ENCODE peak calls at places on chromosomes 1 and 21, in seven cellular contexts. X is HTR-8/SVneo; H is NCI-H748 treated with DMSO at 0.1 percent for 48 hours; Q is pancreas; C is stimulated activated CD8-positive, alpha-beta memory T cell treated with anti-CD3 and anti-CD28 coated beads, Interleukin-2, amount 100 ng/mL, for 1 hour; T is ecto neural progenitor cell; R is mucosa of gallbladder. J is an unnamed sample.

GRCh38 chr1:247077234-247077633 is 1.4 kb downstream of the ZNF670 start:
- DNase-seq in X (peak; percentile 37), H (no peak), Q (no peak), C (no peak), T (no peak), R (no peak), J (peak; percentile 39)

GRCh38 chr1:99672500-99673213 is 26.7 kb downstream of the PALMD start:
- DNase-seq in X (no peak), H (no peak), Q (no peak), C (no peak), T (no peak), R (no peak), J (no peak)

GRCh38 chr1:162196387-162196786 is 126.9 kb downstream of the NOS1AP start:
- DNase-seq in X (no peak), H (no peak), Q (no peak), C (no peak), T (no peak), R (peak; percentile 50), J (no peak)

GRCh38 chr1:156502749-156503671 is 2.4 kb upstream of the MEF2D start:
- DNase-seq in X (peak; percentile 76), H (no peak), Q (no peak), C (no peak), T (no peak), R (peak; percentile 80), J (peak; percentile 99)

GRCh38 chr1:246271516-246271915 is 235.6 kb downstream of the SMYD3 start:
- DNase-seq in X (no peak), H (no peak), Q (no peak), C (no peak), T (no peak), R (no peak), J (no peak)

GRCh38 chr1:226082959-226083302 is 20.4 kb downstream of the H3-3A start:
- DNase-seq in X (peak; percentile 66), H (no peak), Q (peak; percentile 87), C (no peak), T (peak; percentile 82), R (peak; percentile 36), J (peak; percentile 65)

GRCh38 chr1:10740123-10740522 is 56.3 kb downstream of the CASZ1 start:
- DNase-seq in X (no peak), H (no peak), Q (peak; percentile 34), C (no peak), T (no peak), R (no peak), J (no peak)

GRCh38 chr1:104699433-104699832 is 949.7 kb downstream of the AMY1C start:
- DNase-seq in X (no peak), H (no peak), Q (no peak), C (no peak), T (no peak), R (no peak), J (no peak)

GRCh38 chr1:201766117-201766863 is 62.7 kb upstream of the IPO9 start:
- DNase-seq in X (peak; percentile 77), H (no peak), Q (no peak), C (no peak), T (no peak), R (peak; percentile 18), J (peak; percentile 53)

GRCh38 chr1:162412002-162412401 is at the start of gene SH2D1B:
- DNase-seq in X (no peak), H (no peak), Q (no peak), C (no peak), T (no peak), R (no peak), J (no peak)

GRCh38 chr1:46183119-46183842 is 7.0 kb upstream of the P3R3URF start:
- DNase-seq in X (peak; percentile 92), H (no peak), Q (peak; percentile 93), C (no peak), T (no peak), R (peak; percentile 89), J (peak; percentile 98)

GRCh38 chr1:231337043-231337471 is 595 bp downstream of the EXOC8 start:
- DNase-seq in X (no peak), H (no peak), Q (no peak), C (no peak), T (no peak), R (no peak), J (no peak)

GRCh38 chr1:32636793-32637561 is 13.4 kb downstream of the ZBTB8OS start:
- DNase-seq in X (no peak), H (no peak), Q (no peak), C (no peak), T (peak; percentile 52), R (no peak), J (no peak)

GRCh38 chr21:31666445-31667010 is 7.0 kb downstream of the SOD1 start:
- DNase-seq in X (no peak), H (no peak), Q (no peak), C (no peak), T (no peak), R (no peak), J (no peak)

GRCh38 chr1:175216444-175216843 is 23.9 kb upstream of the KIAA0040 start:
- DNase-seq in X (no peak), H (no peak), Q (no peak), C (no peak), T (no peak), R (no peak), J (no peak)

GRCh38 chr1:235907187-235907896 is 40.6 kb upstream of the LYST start:
- DNase-seq in X (no peak), H (no peak), Q (no peak), C (no peak), T (no peak), R (no peak), J (peak; percentile 94)

GRCh38 chr21:43808832-43809251 is 19.5 kb downstream of the RRP1 start:
- DNase-seq in X (no peak), H (no peak), Q (peak; percentile 51), C (no peak), T (no peak), R (no peak), J (no peak)

GRCh38 chr1:3222042-3222692 is 153.2 kb downstream of the PRDM16 start:
- DNase-seq in X (no peak), H (no peak), Q (peak; percentile 95), C (no peak), T (no peak), R (peak; percentile 58), J (no peak)